ENCODE peak calls at places on chromosomes 3 and 15, in seven cellular contexts. K, O, F, R, L, E and Y are unnamed samples.

GRCh38 chr3:127210654-127210943 is 17.7 kb downstream of the PRR23E start:
- DNase-seq in R (no peak), K (no peak), L (no peak), F (no peak), O (no peak), E (no peak), Y (no peak)

GRCh38 chr3:113428581-113428980 is 12.7 kb downstream of the CFAP44 start:
- DNase-seq in O (peak; percentile 20), F (no peak), L (no peak), E (no peak), R (no peak), K (no peak), Y (peak; percentile 15)

GRCh38 chr15:38864827-38865604 is 300.4 kb upstream of the RASGRP1 start:
- DNase-seq in O (peak; percentile 78), R (no peak), L (no peak), E (no peak), F (no peak), K (no peak), Y (no peak)

GRCh38 chr3:194240766-194241165 is 104.8 kb downstream of the HES1 start:
- DNase-seq in F (no peak), E (no peak), K (no peak), O (no peak), R (no peak), L (no peak), Y (no peak)

GRCh38 chr15:23457890-23458289 is 10.8 kb upstream of the GOLGA6L2 start:
- DNase-seq in L (no peak), E (no peak), K (no peak), R (no peak), F (no peak), O (no peak), Y (no peak)

GRCh38 chr15:40441736-40442531 is 1.2 kb downstream of the BAHD1 start:
- DNase-seq in K (no peak), L (no peak), R (peak; percentile 43), O (no peak), E (no peak), F (peak; percentile 69), Y (peak; percentile 18)

GRCh38 chr3:139893264-139893962 is 41.6 kb upstream of the CLSTN2 start:
- DNase-seq in L (no peak), O (no peak), R (no peak), E (no peak), K (no peak), F (no peak), Y (no peak)

GRCh38 chr3:114121996-114122709 is 56.7 kb downstream of the DRD3 start:
- DNase-seq in R (no peak), K (no peak), E (no peak), L (no peak), F (peak; percentile 34), O (peak; percentile 86), Y (peak; percentile 92)

GRCh38 chr3:94069242-94069813 is 6.5 kb downstream of the NSUN3 start:
- DNase-seq in L (no peak), O (peak; percentile 17), K (peak; percentile 3), F (no peak), R (peak; percentile 42), E (peak; percentile 32), Y (peak; percentile 32)

GRCh38 chr15:49847436-49847835 is 226.6 kb downstream of the DTWD1 start:
- DNase-seq in L (no peak), R (no peak), O (peak; percentile 78), E (no peak), F (no peak), K (no peak), Y (no peak)

GRCh38 chr15:52651868-52652267 is 27.3 kb downstream of the ATOSA start:
- DNase-seq in O (peak; percentile 97), R (peak; percentile 77), L (no peak), K (peak; percentile 80), F (peak; percentile 84), E (peak; percentile 3), Y (peak; percentile 90)

GRCh38 chr3:100700708-100701107 is 8.6 kb upstream of the TFG start:
- DNase-seq in L (no peak), K (no peak), E (no peak), F (no peak), R (no peak), O (no peak), Y (no peak)

GRCh38 chr15:76161153-76162049 is 101.6 kb downstream of the TMEM266 start:
- DNase-seq in L (no peak), E (no peak), F (no peak), R (no peak), O (peak; percentile 16), K (no peak), Y (no peak)

GRCh38 chr3:195194559-195195161 is 76.3 kb downstream of the XXYLT1 start:
- DNase-seq in L (no peak), E (no peak), O (no peak), R (no peak), K (no peak), F (no peak), Y (peak; percentile 67)

GRCh38 chr3:171490901-171491300 is 30.7 kb upstream of the TNIK start:
- DNase-seq in O (no peak), R (no peak), L (no peak), F (no peak), E (no peak), K (no peak), Y (no peak)

GRCh38 chr15:100785181-100786138 is 94.2 kb upstream of the ALDH1A3 start:
- DNase-seq in R (no peak), F (no peak), E (no peak), O (no peak), L (no peak), K (no peak), Y (no peak)

GRCh38 chr15:52735231-52736089 is 54.7 kb downstream of the ONECUT1 start:
- DNase-seq in O (peak; percentile 53), K (peak; percentile 73), F (peak; percentile 85), L (peak; percentile 68), E (peak; percentile 80), R (peak; percentile 94), Y (peak; percentile 85)

GRCh38 chr3:124034016-124034808 is 42.3 kb upstream of the ROPN1 start:
- DNase-seq in K (no peak), O (peak; percentile 69), E (no peak), L (no peak), F (peak; percentile 54), R (peak; percentile 48), Y (peak; percentile 27)
- TF ChIP-seq EZH2 in K (peak; percentile 2), O (peak; percentile 90), E (no peak), L (no peak), F (no peak), R (no peak), Y (peak; percentile 67)

GRCh38 chr3:181458857-181459256 is 252.9 kb upstream of the SOX2 start:
- DNase-seq in O (peak; percentile 54), K (no peak), R (no peak), L (no peak), E (no peak), F (no peak), Y (no peak)

GRCh38 chr3:181457756-181458155 is 254.0 kb upstream of the SOX2 start:
- DNase-seq in R (no peak), E (no peak), F (no peak), L (no peak), O (no peak), K (no peak), Y (no peak)

GRCh38 chr3:181459516-181459915 is 252.2 kb upstream of the SOX2 start:
- DNase-seq in O (no peak), R (no peak), K (no peak), F (no peak), E (no peak), L (no peak), Y (no peak)

GRCh38 chr3:181455276-181455675 is 256.4 kb upstream of the SOX2 start:
- DNase-seq in R (no peak), K (no peak), L (no peak), O (no peak), F (no peak), E (no peak), Y (no peak)

GRCh38 chr3:181457190-181457589 is 254.5 kb upstream of the SOX2 start:
- DNase-seq in K (no peak), O (peak; percentile 80), R (no peak), L (no peak), F (no peak), E (no peak), Y (peak; percentile 11)
- H3K4me1 ChIP-seq in K (no peaks in the 10 kb centered on the region), O (no peaks in the 10 kb centered on the region), R (peaks cover 45% of the 10 kb centered on the region), L (no peaks in the 10 kb centered on the region), F (peaks cover 20% of the 10 kb centered on the region), E (no peaks in the 10 kb centered on the region), Y (no peaks in the 10 kb centered on the region)

GRCh38 chr3:154428369-154429206 is 1.4 kb downstream of the GPR149 start:
- DNase-seq in R (peak; percentile 72), F (peak; percentile 69), K (no peak), O (no peak), E (no peak), L (no peak), Y (no peak)
- TF ChIP-seq EZH2 in R (no peak), F (no peak), K (no peak), O (no peak), E (no peak), L (no peak), Y (peak; percentile 38)

GRCh38 chr3:188294823-188295487 is 141.0 kb downstream of the LPP start:
- DNase-seq in E (no peak), O (peak; percentile 99), F (no peak), L (peak; percentile 63), K (peak; percentile 99), R (no peak), Y (peak; percentile 95)
- H3K4me1 ChIP-seq in E (no peaks in the 10 kb centered on the region), O (peaks cover 21% of the 10 kb centered on the region), F (peaks cover 30% of the 10 kb centered on the region), L (peaks cover 55% of the 10 kb centered on the region), K (peaks cover 99% of the 10 kb centered on the region), R (peaks cover 18% of the 10 kb centered on the region), Y (peaks cover 49% of the 10 kb centered on the region)

DNA sequence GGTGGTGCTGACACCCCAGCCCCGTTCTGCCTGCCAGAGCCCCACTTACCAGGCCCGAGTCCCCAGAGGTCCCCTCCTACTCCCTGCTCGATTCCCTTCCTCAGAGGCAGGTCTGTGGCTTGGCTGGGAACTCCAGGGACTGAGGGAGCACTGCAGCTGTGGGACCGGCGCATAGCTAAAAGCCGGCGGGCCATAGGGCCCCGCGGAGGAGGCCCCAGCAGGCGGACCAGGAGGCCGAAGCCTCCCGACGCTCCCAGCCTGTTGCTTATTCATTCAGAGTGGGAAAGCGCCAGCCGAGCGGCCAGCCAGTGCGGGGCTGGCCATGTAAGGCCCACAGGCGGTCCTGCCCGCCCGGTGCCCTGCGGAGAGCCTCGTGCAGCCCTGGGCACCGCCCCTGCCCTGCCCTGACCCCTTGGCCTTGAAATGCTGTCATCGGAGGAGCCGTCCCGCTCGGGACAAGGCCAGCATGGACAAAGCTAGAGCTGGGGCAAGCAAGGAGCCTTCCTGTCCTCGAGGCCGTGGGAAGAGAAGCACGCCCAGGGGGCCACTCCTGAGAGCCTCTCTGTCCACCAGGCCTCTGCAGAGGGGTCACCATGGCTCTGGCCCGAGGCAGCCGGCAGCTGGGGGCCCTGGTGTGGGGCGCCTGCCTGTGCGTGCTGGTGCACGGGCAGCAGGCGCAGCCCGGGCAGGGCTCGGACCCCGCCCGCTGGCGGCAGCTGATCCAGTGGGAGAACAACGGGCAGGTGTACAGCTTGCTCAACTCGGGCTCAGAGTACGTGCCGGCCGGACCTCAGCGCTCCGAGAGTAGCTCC is at the start of gene LOXL1:
- DNase-seq in L (peak; percentile 65), E (no peak), R (peak; percentile 87), K (peak; percentile 23), F (peak; percentile 91), O (peak; percentile 95), Y (peak; percentile 56)
- TF ChIP-seq EZH2 in L (no peak), E (no peak), R (no peak), K (no peak), F (no peak), O (no peak), Y (no peak)

GRCh38 chr3:191353022-191353777 is 22.9 kb upstream of the UTS2B start:
- DNase-seq in F (peak; percentile 24), R (no peak), O (no peak), E (no peak), L (no peak), K (peak; percentile 50), Y (no peak)
- H3K4me1 ChIP-seq in F (peaks cover 38% of the 10 kb centered on the region), R (peaks cover 45% of the 10 kb centered on the region), O (peaks cover 6% of the 10 kb centered on the region), E (no peaks in the 10 kb centered on the region), L (peaks cover 25% of the 10 kb centered on the region), K (peaks cover 70% of the 10 kb centered on the region), Y (peaks cover 87% of the 10 kb centered on the region)